ENCODE peak calls at places on chromosomes 12 and 14, in nine cellular contexts. One of them, this sample, is unnamed.

GRCh38 chr12:70719672-70720420 is 82.6 kb upstream of the PTPRB start:
- DNase-seq in HFF-Myc: no peak
- DNase-seq in fibroblast of mammary gland: peak
- DNase-seq in coronary artery: no peak
- DNase-seq in AG10803: peak
- DNase-seq in kidney: no peak
- DNase-seq in right atrium auricular region: no peak
- DNase-seq in GM12864: peak
- DNase-seq in fibroblast of the aortic adventitia: peak
- DNase-seq in this sample: peak

GRCh38 chr14:78254911-78255431 is 84.8 kb downstream of the NRXN3 start:
- DNase-seq in HFF-Myc: no peak
- DNase-seq in fibroblast of mammary gland: peak
- DNase-seq in coronary artery: peak
- DNase-seq in AG10803: peak
- DNase-seq in kidney: no peak
- DNase-seq in right atrium auricular region: no peak
- DNase-seq in GM12864: no peak
- DNase-seq in fibroblast of the aortic adventitia: no peak
- DNase-seq in this sample: no peak

GRCh38 chr14:43003845-43004244 is 1397.2 kb downstream of the LRFN5 start:
- DNase-seq in HFF-Myc: no peak
- DNase-seq in fibroblast of mammary gland: peak
- DNase-seq in coronary artery: no peak
- DNase-seq in AG10803: no peak
- DNase-seq in kidney: no peak
- DNase-seq in right atrium auricular region: no peak
- DNase-seq in GM12864: no peak
- DNase-seq in fibroblast of the aortic adventitia: peak
- DNase-seq in this sample: peak

GRCh38 chr14:33916663-33917565 is 34.0 kb downstream of the EGLN3 start:
- DNase-seq in HFF-Myc: no peak
- DNase-seq in fibroblast of mammary gland: peak
- DNase-seq in coronary artery: no peak
- DNase-seq in AG10803: no peak
- DNase-seq in kidney: no peak
- DNase-seq in right atrium auricular region: no peak
- DNase-seq in GM12864: no peak
- DNase-seq in fibroblast of the aortic adventitia: peak
- DNase-seq in this sample: no peak

GRCh38 chr14:102516531-102517411 is 7.2 kb upstream of the ANKRD9 start:
- DNase-seq in HFF-Myc: no peak
- DNase-seq in fibroblast of mammary gland: no peak
- DNase-seq in coronary artery: peak
- DNase-seq in AG10803: no peak
- DNase-seq in kidney: peak
- DNase-seq in right atrium auricular region: no peak
- DNase-seq in GM12864: no peak
- DNase-seq in fibroblast of the aortic adventitia: no peak
- DNase-seq in this sample: no peak

GRCh38 chr14:95328876-95329503 is 9.3 kb upstream of the CLMN start:
- DNase-seq in HFF-Myc: no peak
- DNase-seq in fibroblast of mammary gland: peak
- DNase-seq in coronary artery: peak
- DNase-seq in AG10803: no peak
- DNase-seq in kidney: no peak
- DNase-seq in right atrium auricular region: no peak
- DNase-seq in GM12864: no peak
- DNase-seq in fibroblast of the aortic adventitia: peak
- DNase-seq in this sample: no peak

GRCh38 chr12:98998697-98999299 is 353.7 kb downstream of the APAF1 start:
- DNase-seq in HFF-Myc: peak
- DNase-seq in fibroblast of mammary gland: peak
- DNase-seq in coronary artery: no peak
- DNase-seq in AG10803: peak
- DNase-seq in kidney: no peak
- DNase-seq in right atrium auricular region: no peak
- DNase-seq in GM12864: no peak
- DNase-seq in fibroblast of the aortic adventitia: peak
- DNase-seq in this sample: peak

GRCh38 chr12:93080452-93080851 is 151.4 kb upstream of the EEA1 start:
- DNase-seq in HFF-Myc: no peak
- DNase-seq in fibroblast of mammary gland: no peak
- DNase-seq in coronary artery: no peak
- DNase-seq in AG10803: no peak
- DNase-seq in kidney: no peak
- DNase-seq in right atrium auricular region: no peak
- DNase-seq in GM12864: no peak
- DNase-seq in fibroblast of the aortic adventitia: no peak
- DNase-seq in this sample: no peak

GRCh38 chr12:120687570-120688289 is 781 bp downstream of the MLEC start:
- DNase-seq in HFF-Myc: no peak
- DNase-seq in fibroblast of mammary gland: peak
- DNase-seq in coronary artery: no peak
- DNase-seq in AG10803: peak
- DNase-seq in kidney: no peak
- DNase-seq in right atrium auricular region: no peak
- DNase-seq in GM12864: no peak
- DNase-seq in fibroblast of the aortic adventitia: peak
- DNase-seq in this sample: peak

GRCh38 chr12:12007713-12008231 is 63.0 kb upstream of the BCL2L14 start:
- DNase-seq in HFF-Myc: no peak
- DNase-seq in fibroblast of mammary gland: no peak
- DNase-seq in coronary artery: no peak
- DNase-seq in AG10803: no peak
- DNase-seq in kidney: no peak
- DNase-seq in right atrium auricular region: no peak
- DNase-seq in GM12864: no peak
- DNase-seq in fibroblast of the aortic adventitia: no peak
- DNase-seq in this sample: no peak

GRCh38 chr12:13436696-13437391 is 240.3 kb downstream of the EMP1 start:
- DNase-seq in HFF-Myc: peak
- DNase-seq in fibroblast of mammary gland: peak
- DNase-seq in coronary artery: no peak
- DNase-seq in AG10803: peak
- DNase-seq in kidney: no peak
- DNase-seq in right atrium auricular region: peak
- DNase-seq in GM12864: no peak
- DNase-seq in fibroblast of the aortic adventitia: peak
- DNase-seq in this sample: peak

GRCh38 chr12:13436182-13436581 is 239.7 kb downstream of the EMP1 start:
- DNase-seq in HFF-Myc: no peak
- DNase-seq in fibroblast of mammary gland: no peak
- DNase-seq in coronary artery: no peak
- DNase-seq in AG10803: no peak
- DNase-seq in kidney: no peak
- DNase-seq in right atrium auricular region: no peak
- DNase-seq in GM12864: no peak
- DNase-seq in fibroblast of the aortic adventitia: no peak
- DNase-seq in this sample: no peak

GRCh38 chr12:13435535-13435934 is 239.0 kb downstream of the EMP1 start:
- DNase-seq in HFF-Myc: no peak
- DNase-seq in fibroblast of mammary gland: no peak
- DNase-seq in coronary artery: no peak
- DNase-seq in AG10803: no peak
- DNase-seq in kidney: no peak
- DNase-seq in right atrium auricular region: no peak
- DNase-seq in GM12864: no peak
- DNase-seq in fibroblast of the aortic adventitia: no peak
- DNase-seq in this sample: no peak

GRCh38 chr12:13440844-13441243 is 244.3 kb downstream of the EMP1 start:
- DNase-seq in HFF-Myc: no peak
- DNase-seq in fibroblast of mammary gland: no peak
- DNase-seq in coronary artery: no peak
- DNase-seq in AG10803: no peak
- DNase-seq in kidney: no peak
- DNase-seq in right atrium auricular region: no peak
- DNase-seq in GM12864: no peak
- DNase-seq in fibroblast of the aortic adventitia: no peak
- DNase-seq in this sample: no peak

DNA sequence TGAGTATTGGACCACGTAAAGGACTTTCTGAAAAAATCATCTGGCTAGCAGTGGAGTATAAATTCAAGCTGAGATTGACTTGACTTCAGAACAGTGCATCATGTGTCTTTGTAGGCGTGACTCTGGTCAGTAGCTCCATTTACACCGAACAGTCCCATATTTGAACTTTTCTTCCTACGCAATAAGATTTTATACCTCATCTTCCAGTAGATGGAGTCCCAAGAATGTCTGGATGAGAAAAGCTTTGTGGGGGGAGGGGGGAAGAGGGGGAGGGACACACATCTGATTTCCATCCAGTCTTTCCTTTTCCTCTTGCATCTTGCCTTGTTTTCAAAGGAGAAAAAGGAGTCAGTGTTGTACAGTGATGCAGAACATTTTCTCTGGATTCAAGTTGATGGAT is 241.0 kb downstream of the EMP1 start:
- DNase-seq in HFF-Myc: no peak
- DNase-seq in fibroblast of mammary gland: peak
- DNase-seq in coronary artery: no peak
- DNase-seq in AG10803: no peak
- DNase-seq in kidney: no peak
- DNase-seq in right atrium auricular region: no peak
- DNase-seq in GM12864: no peak
- DNase-seq in fibroblast of the aortic adventitia: no peak
- DNase-seq in this sample: no peak
- TF ChIP-seq CTCF in HFF-Myc: no peak
- TF ChIP-seq CTCF in fibroblast of mammary gland: no peak
- TF ChIP-seq CTCF in coronary artery: no peak
- TF ChIP-seq CTCF in AG10803: no peak
- TF ChIP-seq CTCF in kidney: no peak
- TF ChIP-seq CTCF in right atrium auricular region: no peak
- TF ChIP-seq CTCF in GM12864: no peak
- TF ChIP-seq CTCF in fibroblast of the aortic adventitia: no peak
- TF ChIP-seq CTCF in this sample: no peak

DNA sequence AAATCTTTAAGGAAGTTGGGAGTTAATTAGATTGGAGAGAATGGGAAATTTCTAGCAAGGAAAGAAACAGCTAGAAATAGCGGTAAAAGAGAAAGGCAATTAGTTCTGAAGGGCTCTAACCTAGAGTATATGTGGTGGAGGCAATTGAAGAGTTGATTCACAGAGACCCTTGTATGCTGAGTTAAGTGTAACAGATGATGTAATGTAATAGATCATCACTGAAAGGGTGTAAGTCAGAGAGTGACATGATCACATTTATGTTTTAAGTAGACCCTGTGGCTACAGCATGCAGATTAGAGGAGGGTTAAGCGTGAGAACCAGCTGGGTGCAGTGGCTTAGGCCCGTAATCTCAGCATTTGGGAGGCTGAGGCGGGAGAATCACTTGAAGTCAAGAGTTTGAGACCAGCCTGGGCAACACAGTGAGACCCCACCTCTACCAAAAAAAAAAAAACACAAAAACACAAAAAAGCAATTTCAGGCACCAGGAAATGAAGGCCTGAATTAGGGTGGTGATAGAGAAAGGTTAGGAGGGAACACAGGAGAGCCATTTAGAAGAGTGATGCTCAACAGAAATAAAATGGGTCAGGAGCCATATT is 3.0 kb downstream of the RBP5 start:
- DNase-seq in HFF-Myc: no peak
- DNase-seq in fibroblast of mammary gland: no peak
- DNase-seq in coronary artery: no peak
- DNase-seq in AG10803: no peak
- DNase-seq in kidney: no peak
- DNase-seq in right atrium auricular region: no peak
- DNase-seq in GM12864: no peak
- DNase-seq in fibroblast of the aortic adventitia: no peak
- DNase-seq in this sample: no peak
- H3K4me3 ChIP-seq in HFF-Myc: no peak
- H3K4me3 ChIP-seq in fibroblast of mammary gland: no peak
- H3K4me3 ChIP-seq in coronary artery: no peak
- H3K4me3 ChIP-seq in AG10803: no peak
- H3K4me3 ChIP-seq in kidney: peak
- H3K4me3 ChIP-seq in right atrium auricular region: no peak
- H3K4me3 ChIP-seq in GM12864: no peak
- H3K4me3 ChIP-seq in fibroblast of the aortic adventitia: no peak
- H3K4me3 ChIP-seq in this sample: no peak

GRCh38 chr14:64289571-64289970 is 4.6 kb downstream of the ESR2 start:
- DNase-seq in HFF-Myc: no peak
- DNase-seq in fibroblast of mammary gland: no peak
- DNase-seq in coronary artery: no peak
- DNase-seq in AG10803: no peak
- DNase-seq in kidney: no peak
- DNase-seq in right atrium auricular region: no peak
- DNase-seq in GM12864: no peak
- DNase-seq in fibroblast of the aortic adventitia: no peak
- DNase-seq in this sample: no peak

GRCh38 chr14:64293976-64294671 is at the start of gene ESR2:
- DNase-seq in HFF-Myc: no peak
- DNase-seq in fibroblast of mammary gland: peak
- DNase-seq in coronary artery: no peak
- DNase-seq in AG10803: peak
- DNase-seq in kidney: peak
- DNase-seq in right atrium auricular region: no peak
- DNase-seq in GM12864: peak
- DNase-seq in fibroblast of the aortic adventitia: peak
- DNase-seq in this sample: peak

GRCh38 chr14:64294672-64295413 is 672 bp upstream of the ESR2 start:
- DNase-seq in HFF-Myc: no peak
- DNase-seq in fibroblast of mammary gland: peak
- DNase-seq in coronary artery: no peak
- DNase-seq in AG10803: peak
- DNase-seq in kidney: peak
- DNase-seq in right atrium auricular region: no peak
- DNase-seq in GM12864: peak
- DNase-seq in fibroblast of the aortic adventitia: peak
- DNase-seq in this sample: peak

GRCh38 chr14:64296561-64296960 is 2.4 kb upstream of the ESR2 start:
- DNase-seq in HFF-Myc: no peak
- DNase-seq in fibroblast of mammary gland: peak
- DNase-seq in coronary artery: no peak
- DNase-seq in AG10803: no peak
- DNase-seq in kidney: no peak
- DNase-seq in right atrium auricular region: no peak
- DNase-seq in GM12864: no peak
- DNase-seq in fibroblast of the aortic adventitia: peak
- DNase-seq in this sample: peak

DNA sequence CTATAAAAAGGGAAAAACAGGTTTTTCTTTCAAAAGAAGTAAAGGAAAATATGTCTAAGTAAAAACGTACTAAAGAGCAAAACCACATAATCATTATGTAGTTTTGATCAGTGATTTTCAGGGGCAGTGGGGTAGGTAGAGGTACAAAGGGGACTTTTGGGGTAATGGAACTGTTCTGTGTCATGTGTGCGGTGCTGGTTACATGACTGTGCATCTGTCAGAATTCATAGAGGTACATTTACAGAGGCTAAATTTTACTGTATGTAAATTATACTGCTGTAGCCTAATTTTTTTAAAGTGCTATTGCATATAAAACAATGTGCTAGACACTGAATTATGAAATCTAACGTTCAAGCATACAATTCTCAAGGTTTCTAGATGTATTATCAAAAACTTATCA is 2.0 kb downstream of the ESR2 start:
- DNase-seq in HFF-Myc: no peak
- DNase-seq in fibroblast of mammary gland: no peak
- DNase-seq in coronary artery: no peak
- DNase-seq in AG10803: no peak
- DNase-seq in kidney: no peak
- DNase-seq in right atrium auricular region: no peak
- DNase-seq in GM12864: no peak
- DNase-seq in fibroblast of the aortic adventitia: no peak
- DNase-seq in this sample: no peak
- TF ChIP-seq CTCF in HFF-Myc: no peak
- TF ChIP-seq CTCF in fibroblast of mammary gland: no peak
- TF ChIP-seq CTCF in coronary artery: no peak
- TF ChIP-seq CTCF in AG10803: no peak
- TF ChIP-seq CTCF in kidney: no peak
- TF ChIP-seq CTCF in right atrium auricular region: no peak
- TF ChIP-seq CTCF in GM12864: no peak
- TF ChIP-seq CTCF in fibroblast of the aortic adventitia: no peak
- TF ChIP-seq CTCF in this sample: no peak

GRCh38 chr14:103880334-103880985 is 33.1 kb upstream of the PPP1R13B start:
- DNase-seq in HFF-Myc: peak
- DNase-seq in fibroblast of mammary gland: peak
- DNase-seq in coronary artery: peak
- DNase-seq in AG10803: peak
- DNase-seq in kidney: peak
- DNase-seq in right atrium auricular region: peak
- DNase-seq in GM12864: no peak
- DNase-seq in fibroblast of the aortic adventitia: peak
- DNase-seq in this sample: peak
- H3K4me3 ChIP-seq in HFF-Myc: no peak
- H3K4me3 ChIP-seq in fibroblast of mammary gland: peak
- H3K4me3 ChIP-seq in coronary artery: peak
- H3K4me3 ChIP-seq in AG10803: peak
- H3K4me3 ChIP-seq in kidney: peak
- H3K4me3 ChIP-seq in right atrium auricular region: no peak
- H3K4me3 ChIP-seq in GM12864: no peak
- H3K4me3 ChIP-seq in fibroblast of the aortic adventitia: peak
- H3K4me3 ChIP-seq in this sample: peak